ENCODE peak calls at places on chromosome 18, in nine cellular contexts. S, W, R, U, F, Y, G, I and D are unnamed samples.

GRCh38 chr18:35337256-35337655 is 7.0 kb downstream of the ZNF24 start:
- DNase-seq in S (no peak), I (no peak), R (no peak), W (no peak), G (no peak), U (no peak), F (no peak), Y (no peak), D (no peak)

GRCh38 chr18:33210575-33211189 is 229.8 kb downstream of the CCDC178 start:
- DNase-seq in S (peak; percentile 9), G (peak; percentile 19), F (peak; percentile 40), Y (no peak), W (peak; percentile 52), I (no peak), R (peak; percentile 3), U (no peak), D (no peak)

GRCh38 chr18:11020867-11021414 is 128.4 kb downstream of the PIEZO2 start:
- DNase-seq in S (no peak), W (no peak), U (no peak), Y (no peak), F (no peak), R (no peak), G (no peak), I (no peak), D (no peak)

GRCh38 chr18:58213445-58213844 is 169.4 kb downstream of the NEDD4L start:
- DNase-seq in F (peak; percentile 91), R (no peak), S (no peak), W (peak; percentile 88), U (no peak), Y (no peak), I (no peak), G (peak; percentile 88), D (no peak)

GRCh38 chr18:34576622-34577021 is 133.5 kb upstream of the DTNA start:
- DNase-seq in Y (no peak), W (no peak), I (no peak), R (no peak), U (no peak), F (no peak), G (no peak), S (no peak), D (no peak)

GRCh38 chr18:46097378-46097852 is 681 bp downstream of the ATP5F1A start:
- DNase-seq in Y (no peak), W (no peak), R (no peak), S (no peak), G (no peak), F (no peak), U (no peak), I (no peak), D (no peak)

GRCh38 chr18:64331419-64331818 is 182.5 kb upstream of the LINC00305 start:
- DNase-seq in R (no peak), G (no peak), U (no peak), F (no peak), I (no peak), S (no peak), W (no peak), Y (no peak), D (no peak)

GRCh38 chr18:8717011-8717770 is 11.8 kb downstream of the MTCL1 start:
- DNase-seq in R (no peak), S (peak; percentile 67), U (no peak), Y (no peak), G (no peak), I (no peak), F (no peak), W (no peak), D (no peak)

GRCh38 chr18:3689091-3689490 is 239.1 kb downstream of the TGIF1 start:
- DNase-seq in Y (no peak), R (no peak), U (no peak), I (no peak), G (no peak), W (no peak), F (no peak), S (no peak), D (no peak)

GRCh38 chr18:39724652-39725051 is 2159.1 kb upstream of the CELF4 start:
- DNase-seq in Y (no peak), R (no peak), U (no peak), F (no peak), S (no peak), G (no peak), W (peak; percentile 30), I (no peak), D (no peak)

DNA sequence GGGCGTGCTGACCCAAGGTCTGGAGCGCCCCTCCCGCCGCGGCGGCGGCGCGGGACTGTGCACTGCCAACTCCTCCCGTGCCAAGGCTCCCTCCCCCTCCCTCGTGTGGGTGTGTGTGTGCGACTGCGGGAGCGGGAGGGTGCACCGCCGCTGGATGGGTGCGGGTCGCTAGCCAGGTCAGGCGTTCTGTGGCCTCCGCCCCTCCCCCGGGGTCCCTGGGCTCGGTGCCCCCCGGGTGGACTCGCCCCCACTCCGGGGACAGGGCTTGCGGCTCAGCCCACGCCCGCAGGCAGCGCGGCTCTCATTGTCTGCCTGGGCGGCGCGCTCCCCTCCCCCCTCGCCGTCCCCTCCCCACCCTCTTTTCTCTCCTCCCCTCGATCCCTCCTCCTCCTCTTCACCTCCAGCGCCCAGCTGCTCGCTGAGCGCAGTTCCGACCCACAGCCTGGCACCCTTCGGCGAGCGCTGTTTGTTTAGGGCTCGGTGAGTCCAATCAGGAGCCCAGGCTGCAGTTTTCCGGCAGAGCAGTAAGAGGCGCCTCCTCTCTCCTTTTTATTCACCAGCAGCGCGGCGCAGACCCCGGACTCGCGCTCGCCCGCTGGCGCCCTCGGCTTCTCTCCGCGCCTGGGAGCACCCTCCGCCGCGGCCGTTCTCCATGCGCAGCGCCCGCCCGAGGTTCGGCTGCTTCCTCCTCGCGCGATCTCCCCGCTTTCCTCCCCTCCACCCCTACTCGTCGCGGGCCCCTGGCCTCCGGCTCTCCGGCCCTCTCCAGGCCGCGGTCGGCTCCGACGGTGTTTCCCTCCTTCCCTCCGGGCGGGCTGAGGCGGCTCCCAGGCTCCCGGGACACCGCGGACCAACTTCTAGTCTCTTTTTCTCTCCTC is at the start of gene GATA6:
- DNase-seq in Y (peak; percentile 89), W (peak; percentile 93), U (peak; percentile 76), S (peak; percentile 61), I (peak; percentile 94), G (peak; percentile 63), F (peak; percentile 73), R (peak; percentile 74), D (no peak)
- TF ChIP-seq CTCF in Y (peak; percentile 21), W (peak; percentile 69), U (no peak), S (peak; percentile 41), I (peak; percentile 50), G (peak; percentile 61), F (peak; percentile 57), R (peak; percentile 47), D (no peak)

GRCh38 chr18:75249192-75249551 is 38.6 kb downstream of the TSHZ1 start:
- DNase-seq in I (no peak), S (no peak), W (no peak), G (no peak), R (no peak), F (no peak), U (no peak), Y (no peak), D (no peak)

GRCh38 chr18:75248426-75249191 is 38.0 kb downstream of the TSHZ1 start:
- DNase-seq in Y (no peak), G (no peak), W (no peak), F (no peak), S (no peak), R (no peak), U (no peak), I (no peak), D (no peak)

GRCh38 chr18:75247601-75248421 is 37.2 kb downstream of the TSHZ1 start:
- DNase-seq in R (no peak), W (peak; percentile 86), Y (no peak), G (peak; percentile 48), S (no peak), F (peak; percentile 34), U (no peak), I (no peak), D (no peak)

GRCh38 chr18:75244914-75245313 is 34.3 kb downstream of the TSHZ1 start:
- DNase-seq in S (no peak), G (no peak), I (no peak), W (no peak), Y (no peak), U (no peak), F (no peak), R (no peak), D (no peak)

GRCh38 chr18:75247041-75247551 is 36.5 kb downstream of the TSHZ1 start:
- DNase-seq in R (no peak), F (no peak), G (no peak), Y (no peak), S (no peak), W (no peak), I (no peak), U (no peak), D (no peak)
- TF ChIP-seq CTCF in R (no peak), F (no peak), G (no peak), Y (no peak), S (no peak), W (no peak), I (no peak), U (no peak), D (no peak)

GRCh38 chr18:76660571-76661192 is 161.7 kb upstream of the ZNF236 start:
- DNase-seq in S (no peak), F (no peak), R (no peak), Y (no peak), U (no peak), W (no peak), G (no peak), I (no peak), D (no peak)

GRCh38 chr18:76657911-76658475 is 163.0 kb upstream of the ZNF516 start:
- DNase-seq in I (no peak), W (no peak), Y (no peak), F (no peak), U (no peak), R (no peak), S (peak; percentile 86), G (no peak), D (no peak)

GRCh38 chr18:76656925-76657324 is 161.9 kb upstream of the ZNF516 start:
- DNase-seq in S (peak; percentile 80), R (peak; percentile 18), Y (no peak), U (no peak), I (no peak), F (no peak), W (no peak), G (no peak), D (no peak)

GRCh38 chr18:76657428-76657827 is 162.4 kb upstream of the ZNF516 start:
- DNase-seq in R (peak; percentile 19), F (no peak), S (peak; percentile 25), U (no peak), I (no peak), W (no peak), G (peak; percentile 36), Y (no peak), D (no peak)

GRCh38 chr18:76658627-76659026 is 163.6 kb upstream of the ZNF516 start:
- DNase-seq in U (peak; percentile 56), I (no peak), W (no peak), Y (no peak), F (no peak), G (no peak), S (peak; percentile 91), R (peak; percentile 19), D (no peak)
- TF ChIP-seq CTCF in U (peak; percentile 38), I (no peak), W (peak; percentile 51), Y (no peak), F (peak; percentile 46), G (peak; percentile 56), S (peak; percentile 92), R (peak; percentile 37), D (peak; percentile 46)

DNA sequence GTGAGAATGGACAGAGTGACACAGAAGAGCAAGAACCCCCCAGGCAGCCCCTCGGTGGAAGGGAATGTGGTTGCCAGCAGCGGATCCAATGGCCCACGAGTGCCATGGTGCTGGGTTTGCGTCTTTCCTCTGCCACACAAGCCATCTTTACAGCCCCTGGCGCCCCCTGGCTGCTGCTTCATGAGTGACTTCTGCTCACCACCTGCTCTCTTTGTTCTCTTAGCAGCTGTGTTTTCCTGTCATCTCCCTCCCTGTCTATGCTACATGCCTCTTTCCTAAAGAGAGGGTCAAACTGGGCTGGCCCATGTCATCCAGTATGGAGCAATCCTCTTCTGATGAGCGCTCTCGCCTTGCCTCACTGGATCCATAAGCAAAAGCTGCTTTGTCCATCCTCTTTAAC is 300.0 kb upstream of the SMIM21 start:
- DNase-seq in Y (no peak), F (peak; percentile 3), S (peak; percentile 74), I (no peak), G (no peak), U (peak; percentile 58), R (peak; percentile 45), W (peak; percentile 20), D (no peak)
- TF ChIP-seq CTCF in Y (no peak), F (peak; percentile 56), S (peak; percentile 83), I (peak; percentile 36), G (peak; percentile 78), U (peak; percentile 60), R (peak; percentile 55), W (peak; percentile 56), D (peak; percentile 18)